ENCODE peak calls at places on chromosomes 13 and 19, in four cellular contexts. C, S, D and M are unnamed samples.

GRCh38 chr19:40804783-40805242 is 5.8 kb downstream of the EGLN2 start:
- DNase-seq in C (no peak), S (no peak), D (no peak), M (peak; percentile 44)

GRCh38 chr19:11020982-11021759 is 60.3 kb downstream of the SMARCA4 start:
- DNase-seq in C (peak; percentile 54), S (no peak), D (peak; percentile 53), M (no peak)

GRCh38 chr19:19997656-19998268 is 41.5 kb downstream of the ZNF682 start:
- DNase-seq in C (no peak), S (no peak), D (no peak), M (peak; percentile 29)

GRCh38 chr19:10286803-10287737 is at the start of gene ICAM4:
- DNase-seq in C (no peak), S (peak; percentile 77), D (no peak), M (peak; percentile 73)

GRCh38 chr13:37706041-37706440 is 107.5 kb upstream of the POSTN start:
- DNase-seq in C (no peak), S (no peak), D (no peak), M (no peak)

GRCh38 chr19:3548594-3548993 is 8.8 kb downstream of the MFSD12 start:
- DNase-seq in C (no peak), S (no peak), D (no peak), M (no peak)

GRCh38 chr19:34220472-34221063 is 33.8 kb upstream of the GARRE1 start:
- DNase-seq in C (no peak), S (no peak), D (peak; percentile 69), M (no peak)

GRCh38 chr13:111415216-111415615 is 94.8 kb downstream of the TEX29 start:
- DNase-seq in C (no peak), S (no peak), D (no peak), M (no peak)

GRCh38 chr19:55586976-55587668 is 6.5 kb upstream of the ZNF579 start:
- DNase-seq in C (peak; percentile 90), S (peak; percentile 96), D (peak; percentile 96), M (peak; percentile 96)

GRCh38 chr19:10036601-10037071 is 23.4 kb downstream of the RDH8 start:
- DNase-seq in C (no peak), S (no peak), D (no peak), M (no peak)

GRCh38 chr13:33730147-33730546 is 87.8 kb upstream of the RFC3 start:
- DNase-seq in C (no peak), S (no peak), D (no peak), M (no peak)

GRCh38 chr19:3125900-3126524 is 9.8 kb upstream of the GNA15 start:
- DNase-seq in C (peak; percentile 70), S (peak; percentile 83), D (no peak), M (peak; percentile 68)

GRCh38 chr13:102089177-102089576 is 312.7 kb downstream of the FGF14 start:
- DNase-seq in C (no peak), S (no peak), D (no peak), M (no peak)

GRCh38 chr19:3983936-3984583 is 1.2 kb downstream of the EEF2 start:
- DNase-seq in C (peak; percentile 69), S (peak; percentile 83), D (peak; percentile 71), M (peak; percentile 76)

GRCh38 chr19:1624458-1624857 is 19.2 kb upstream of the UQCR11 start:
- DNase-seq in C (no peak), S (peak; percentile 69), D (peak; percentile 78), M (peak; percentile 57)

GRCh38 chr19:38433268-38433733 is at the start of gene RYR1:
- DNase-seq in C (peak; percentile 76), S (peak; percentile 96), D (no peak), M (no peak)

GRCh38 chr13:35468195-35468594 is 8.3 kb downstream of the MAB21L1 start:
- DNase-seq in C (no peak), S (no peak), D (no peak), M (no peak)

GRCh38 chr13:22403144-22403543 is 732.3 kb downstream of the FGF9 start:
- DNase-seq in C (no peak), S (no peak), D (no peak), M (no peak)

GRCh38 chr19:45809643-45810159 is 5.4 kb downstream of the RSPH6A start:
- DNase-seq in C (no peak), S (no peak), D (no peak), M (peak; percentile 31)

GRCh38 chr13:109162248-109163051 is 533.0 kb downstream of the MYO16 start:
- DNase-seq in C (no peak), S (no peak), D (no peak), M (no peak)

GRCh38 chr13:39451860-39452301 is 151.1 kb downstream of the LHFPL6 start:
- DNase-seq in C (peak; percentile 60), S (peak; percentile 67), D (peak; percentile 77), M (peak; percentile 42)

DNA sequence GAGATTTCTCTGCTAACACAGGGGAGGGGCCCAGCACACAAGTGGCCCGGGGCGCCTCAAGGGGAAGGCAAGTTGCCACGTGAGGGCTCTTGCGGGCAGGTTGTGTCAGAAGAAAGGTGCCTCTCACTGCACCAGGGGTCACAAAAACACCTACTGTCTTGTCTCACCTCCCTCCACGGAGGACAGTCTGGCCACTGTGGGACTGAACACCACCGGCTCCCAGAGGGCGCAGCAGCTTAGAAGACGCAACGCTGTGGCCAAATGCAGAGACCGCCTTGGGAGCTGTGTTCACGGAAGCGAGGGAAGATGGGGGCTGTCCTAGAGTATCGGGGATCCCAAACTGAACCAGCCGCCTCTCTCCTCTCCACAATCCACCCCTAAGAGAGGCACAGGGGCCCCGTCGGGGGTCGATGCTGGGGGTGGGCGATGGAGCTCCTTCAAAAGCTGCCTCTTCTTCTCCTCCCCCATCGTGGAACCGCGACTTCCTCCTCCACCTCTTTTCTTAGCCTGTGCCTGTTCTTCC is 177.5 kb downstream of the FOXO1 start:
- DNase-seq in C (no peak), S (no peak), D (no peak), M (no peak)
- H3K4me1 ChIP-seq in C (no peaks in the 10 kb centered on the region), S (no peaks in the 10 kb centered on the region), D (no peaks in the 10 kb centered on the region), M (peaks cover 2% of the 10 kb centered on the region)

DNA sequence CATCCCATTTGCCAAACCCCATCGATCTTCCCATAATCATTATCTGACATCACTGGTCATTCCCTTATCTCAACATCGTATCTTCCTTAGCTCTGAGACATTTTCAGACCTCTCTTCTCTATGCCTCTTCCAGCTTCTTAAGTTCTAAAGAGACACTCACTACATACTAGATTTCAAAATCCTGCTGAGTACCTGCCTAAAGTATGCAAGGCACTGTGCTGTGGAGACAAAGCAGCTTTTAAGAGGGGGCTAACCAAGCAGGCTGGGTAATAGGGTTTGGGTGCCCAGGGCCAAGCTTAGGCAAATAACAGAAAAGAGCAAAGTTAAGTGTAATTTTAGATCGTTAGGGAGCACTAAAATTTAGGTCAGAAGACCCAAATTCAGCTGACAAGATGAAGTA is 3.4 kb upstream of the POMP start:
- DNase-seq in C (no peak), S (no peak), D (no peak), M (no peak)
- TF ChIP-seq CTCF in C (no peak), S (no peak), D (no peak), M (no peak)

GRCh38 chr19:15317392-15318011 is 14.8 kb downstream of the BRD4 start:
- DNase-seq in C (no peak), S (no peak), D (no peak), M (no peak)
- H3K4me1 ChIP-seq in C (peaks cover 88% of the 10 kb centered on the region), S (peaks cover 86% of the 10 kb centered on the region), D (peaks cover 96% of the 10 kb centered on the region), M (peaks cover 40% of the 10 kb centered on the region)

GRCh38 chr13:113903361-113903760 is 39.5 kb upstream of the GAS6 start:
- DNase-seq in C (peak; percentile 90), S (no peak), D (no peak), M (no peak)

GRCh38 chr13:113905018-113905417 is 41.1 kb upstream of the GAS6 start:
- DNase-seq in C (no peak), S (no peak), D (no peak), M (no peak)

GRCh38 chr13:113902956-113903355 is 39.1 kb upstream of the GAS6 start:
- DNase-seq in C (peak; percentile 63), S (no peak), D (no peak), M (no peak)

GRCh38 chr13:113903912-113904311 is 40.0 kb upstream of the GAS6 start:
- DNase-seq in C (peak; percentile 54), S (no peak), D (no peak), M (no peak)

GRCh38 chr13:113904411-113904810 is 40.5 kb upstream of the GAS6 start:
- DNase-seq in C (peak; percentile 75), S (peak; percentile 80), D (no peak), M (peak; percentile 56)
- TF ChIP-seq CTCF in C (peak; percentile 58), S (peak; percentile 74), D (no peak), M (no peak)

DNA sequence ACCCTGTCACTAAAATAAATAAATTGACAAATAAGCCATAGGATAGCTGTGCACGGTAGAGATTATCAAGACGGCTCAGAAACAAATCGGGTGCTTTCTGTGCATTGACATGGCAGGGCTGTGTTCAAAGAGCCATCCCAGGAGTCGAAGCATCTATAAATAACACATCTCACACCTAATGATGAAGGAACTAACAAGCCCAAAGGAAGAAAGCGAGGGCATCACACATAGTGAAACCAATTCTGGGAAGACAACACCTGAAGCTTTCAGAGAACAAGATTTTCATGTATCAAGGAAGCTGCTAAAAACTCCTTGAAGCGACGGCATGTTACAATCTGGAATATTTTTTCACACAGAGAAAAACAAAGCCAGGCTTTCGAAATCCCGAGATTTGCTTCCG is 36.1 kb downstream of the KLF2 start:
- DNase-seq in C (no peak), S (no peak), D (no peak), M (no peak)
- H3K4me1 ChIP-seq in C (peaks cover 8% of the 10 kb centered on the region), S (peaks cover 11% of the 10 kb centered on the region), D (no peaks in the 10 kb centered on the region), M (peaks cover 27% of the 10 kb centered on the region)

GRCh38 chr19:49573451-49573850 is 6.9 kb downstream of the NOSIP start:
- DNase-seq in C (no peak), S (no peak), D (no peak), M (no peak)

GRCh38 chr19:49573009-49573408 is 7.3 kb downstream of the NOSIP start:
- DNase-seq in C (no peak), S (peak; percentile 73), D (no peak), M (no peak)

GRCh38 chr19:49574206-49574755 is 6.1 kb downstream of the NOSIP start:
- DNase-seq in C (no peak), S (no peak), D (no peak), M (no peak)

GRCh38 chr19:49570138-49570856 is 10.1 kb downstream of the NOSIP start:
- DNase-seq in C (no peak), S (no peak), D (no peak), M (no peak)

GRCh38 chr19:49570997-49571676 is 9.2 kb downstream of the NOSIP start:
- DNase-seq in C (no peak), S (no peak), D (no peak), M (peak; percentile 43)
- TF ChIP-seq CTCF in C (no peak), S (peak; percentile 29), D (no peak), M (no peak)